ENCODE peak calls at places on chromosomes 5 and 9, in four cellular contexts. O is endothelial cell, B is GM12865, G is HepG2. L is an unnamed sample.

GRCh38 chr9:108511200-108511756 is 344.5 kb downstream of the ACTL7B start:
- DNase-seq in O (no peak), B (no peak), G (no peak), L (no peak)

GRCh38 chr9:18472435-18472834 is 1.5 kb upstream of the ADAMTSL1 start:
- DNase-seq in O (no peak), B (no peak), G (no peak), L (no peak)

GRCh38 chr5:61010759-61011460 is 65.9 kb downstream of the NDUFAF2 start:
- DNase-seq in O (peak), B (no peak), G (peak), L (no peak)

GRCh38 chr5:172283020-172283861 is at the start of gene UBTD2:
- DNase-seq in O (peak), B (peak), G (peak), L (peak)

GRCh38 chr9:125805057-125805456 is 57.9 kb downstream of the PBX3 start:
- DNase-seq in O (no peak), B (no peak), G (no peak), L (no peak)

GRCh38 chr5:102910240-102911226 is 155.4 kb downstream of the PAM start:
- DNase-seq in O (no peak), B (no peak), G (no peak), L (no peak)

GRCh38 chr9:79023134-79023577 is 548.6 kb upstream of the TLE4 start:
- DNase-seq in O (no peak), B (no peak), G (no peak), L (no peak)

GRCh38 chr5:115389074-115389798 is 92.8 kb upstream of the CCDC112 start:
- DNase-seq in O (no peak), B (no peak), G (no peak), L (no peak)

GRCh38 chr9:77663754-77664153 is 15.6 kb upstream of the GNA14 start:
- DNase-seq in O (no peak), B (no peak), G (no peak), L (no peak)

GRCh38 chr5:167280111-167280510 is 1011.3 kb upstream of the WWC1 start:
- DNase-seq in O (no peak), B (no peak), G (no peak), L (no peak)

GRCh38 chr5:35743644-35744043 is 113.0 kb upstream of the IL7R start:
- DNase-seq in O (no peak), B (no peak), G (no peak), L (no peak)

GRCh38 chr5:35745193-35745592 is 111.5 kb upstream of the IL7R start:
- DNase-seq in O (no peak), B (no peak), G (no peak), L (no peak)

GRCh38 chr5:35741126-35741711 is 115.5 kb upstream of the IL7R start:
- DNase-seq in O (no peak), B (no peak), G (peak), L (no peak)

GRCh38 chr5:35742006-35742405 is 114.7 kb upstream of the IL7R start:
- DNase-seq in O (no peak), B (no peak), G (no peak), L (no peak)

DNA sequence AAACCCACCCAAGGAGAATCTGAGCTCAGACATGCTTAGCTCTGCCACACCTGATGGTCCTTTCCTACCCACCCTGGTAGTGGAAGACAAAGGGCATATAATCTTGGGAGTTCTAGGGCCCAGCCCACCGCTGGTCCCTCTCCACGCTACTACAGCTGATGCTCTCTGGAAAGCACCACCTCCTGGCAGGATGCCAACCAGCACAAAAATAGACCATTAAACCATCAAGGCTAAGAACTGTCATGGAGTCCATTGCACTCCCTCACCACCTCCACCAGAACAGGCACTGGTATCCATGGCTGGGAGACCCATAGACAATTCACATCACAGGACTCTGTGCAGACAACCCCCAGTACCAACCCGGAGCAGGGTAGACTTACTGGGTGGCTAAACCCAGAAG is 111.0 kb upstream of the IL7R start:
- DNase-seq in O (no peak), B (no peak), G (no peak), L (peak)
- TF ChIP-seq CTCF in O (no peak), B (no peak), G (no peak), L (no peak)

GRCh38 chr5:180688326-180689070 is 39.1 kb upstream of the FLT4 start:
- DNase-seq in O (no peak), B (no peak), G (no peak), L (peak)

GRCh38 chr5:180684623-180685161 is 35.3 kb upstream of the FLT4 start:
- DNase-seq in O (no peak), B (no peak), G (no peak), L (peak)

GRCh38 chr5:180683523-180683922 is 34.1 kb upstream of the FLT4 start:
- DNase-seq in O (no peak), B (no peak), G (peak), L (no peak)

GRCh38 chr5:180682560-180682959 is 33.2 kb upstream of the FLT4 start:
- DNase-seq in O (no peak), B (no peak), G (no peak), L (no peak)
- TF ChIP-seq CTCF in O (no peak), B (no peak), G (no peak), L (no peak)

GRCh38 chr5:160119905-160120266 is 636 bp upstream of the PWWP2A start:
- DNase-seq in O (no peak), B (no peak), G (no peak), L (no peak)

GRCh38 chr5:160118349-160119141 is 705 bp downstream of the PWWP2A start:
- DNase-seq in O (no peak), B (peak), G (no peak), L (peak)

GRCh38 chr5:160116991-160117390 is 2.3 kb downstream of the PWWP2A start:
- DNase-seq in O (no peak), B (no peak), G (no peak), L (no peak)

DNA sequence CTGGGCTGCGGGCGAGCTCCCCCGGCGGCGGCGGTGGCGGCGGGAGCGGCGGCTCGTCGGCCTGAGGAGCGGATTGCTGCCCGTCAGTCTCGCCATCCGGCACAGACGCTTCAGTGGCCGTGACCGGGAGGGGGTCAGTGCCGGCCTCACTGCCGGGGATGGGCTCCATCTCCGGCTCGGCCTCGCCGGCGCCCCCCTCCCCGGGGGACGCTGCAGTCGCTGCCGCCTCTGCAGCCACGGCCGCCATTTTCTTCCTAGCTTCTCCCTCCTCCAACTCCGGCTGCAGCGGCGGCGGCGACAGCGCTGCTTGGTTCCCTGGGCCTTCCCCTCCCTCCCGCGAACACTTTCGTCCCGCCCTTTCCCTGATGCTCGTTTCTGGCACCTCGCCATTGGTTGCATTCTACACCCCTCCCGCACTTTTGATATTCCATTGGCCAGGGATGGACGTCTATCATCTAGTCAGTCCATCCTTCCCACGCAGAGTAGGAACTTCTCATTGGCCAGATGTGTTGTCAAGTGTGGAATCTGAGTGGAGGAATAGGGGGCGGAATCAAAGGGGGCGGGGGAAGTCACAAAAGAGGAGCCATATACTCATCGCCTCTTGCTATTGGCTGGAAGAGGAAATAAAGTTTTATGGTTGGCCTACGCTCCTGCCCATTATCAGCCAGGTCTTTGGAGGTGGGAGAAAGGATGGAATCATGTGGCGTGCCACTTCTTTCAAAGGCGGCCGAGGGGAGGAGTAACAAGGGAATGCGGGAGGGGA is at the start of gene PWWP2A:
- DNase-seq in O (peak), B (peak), G (peak), L (peak)
- TF ChIP-seq CTCF in O (no peak), B (peak), G (no peak), L (no peak)

GRCh38 chr5:140794594-140795258 is at the start of gene PCDHA2:
- DNase-seq in O (no peak), B (no peak), G (no peak), L (no peak)
- TF ChIP-seq CTCF in O (no peak), B (no peak), G (no peak), L (no peak)

DNA sequence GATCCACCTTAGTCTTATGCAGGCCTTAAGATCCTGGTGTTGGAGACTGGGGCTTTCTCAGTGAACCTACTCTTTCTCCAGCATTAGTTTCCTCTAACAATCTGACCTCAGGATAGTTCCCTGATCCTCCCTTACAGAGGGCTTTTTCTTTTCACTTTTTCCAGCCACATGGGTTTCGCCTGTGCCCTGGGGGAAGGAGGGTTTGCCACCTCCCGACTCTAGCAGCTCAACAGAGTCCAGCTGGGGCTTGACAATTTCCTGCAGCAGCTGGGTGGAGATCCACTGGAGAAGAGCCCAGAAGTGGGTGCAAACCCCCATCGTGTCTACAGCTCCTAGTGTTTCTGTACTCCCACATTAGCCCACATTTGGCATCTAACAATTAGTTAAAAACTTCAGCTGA is 7.6 kb upstream of the TMEM252 start:
- DNase-seq in O (no peak), B (no peak), G (no peak), L (no peak)
- TF ChIP-seq CTCF in O (no peak), B (no peak), G (no peak), L (no peak)

GRCh38 chr9:2427016-2427891 is 194.3 kb upstream of the VLDLR start:
- DNase-seq in O (no peak), B (no peak), G (no peak), L (no peak)
- TF ChIP-seq CTCF in O (no peak), B (no peak), G (no peak), L (no peak)